ENCODE peak calls at places on chromosomes 3 and 15, in six cellular contexts. C, L, G, Y, O and A are unnamed samples.

GRCh38 chr15:35753486-35753885 is 207.5 kb upstream of the DPH6 start:
- DNase-seq in Y (no peak), C (no peak), G (no peak), L (no peak), O (no peak), A (no peak)

GRCh38 chr3:152159328-152159727 is 109.4 kb upstream of the MBNL1 start:
- DNase-seq in O (peak), C (no peak), Y (no peak), G (no peak), L (no peak), A (no peak)

GRCh38 chr3:51354172-51354571 is 30.9 kb upstream of the MANF start:
- DNase-seq in Y (no peak), L (no peak), C (no peak), G (no peak), O (no peak), A (no peak)

GRCh38 chr15:25847066-25847465 is 16.1 kb downstream of the ATP10A start:
- DNase-seq in Y (no peak), L (no peak), O (no peak), G (peak), C (no peak), A (no peak)

GRCh38 chr3:126621171-126621570 is 33.8 kb downstream of the TXNRD3 start:
- DNase-seq in O (no peak), G (no peak), C (no peak), L (no peak), Y (no peak), A (no peak)

GRCh38 chr3:191362036-191362435 is 31.7 kb upstream of the UTS2B start:
- DNase-seq in G (no peak), L (no peak), O (no peak), C (no peak), Y (no peak), A (no peak)

GRCh38 chr3:116994473-116994872 is 284.9 kb downstream of the TUSC7 start:
- DNase-seq in C (no peak), Y (no peak), G (no peak), O (no peak), L (no peak), A (no peak)

GRCh38 chr3:69425249-69425648 is 39.4 kb upstream of the FRMD4B start:
- DNase-seq in O (peak), C (peak), Y (peak), L (peak), G (peak), A (peak)

GRCh38 chr15:73694419-73694818 is 10.2 kb downstream of the CD276 start:
- DNase-seq in O (no peak), C (no peak), G (no peak), L (no peak), Y (no peak), A (no peak)

GRCh38 chr3:33645060-33645841 is 72.8 kb downstream of the CLASP2 start:
- DNase-seq in G (no peak), L (peak), C (no peak), Y (no peak), O (peak), A (peak)

GRCh38 chr3:157572559-157573270 is 69.5 kb upstream of the VEPH1 start:
- DNase-seq in O (peak), C (peak), G (peak), Y (peak), L (peak), A (peak)

GRCh38 chr15:38860253-38860652 is 295.6 kb upstream of the RASGRP1 start:
- DNase-seq in C (no peak), G (no peak), L (no peak), Y (no peak), O (no peak), A (peak)

GRCh38 chr3:94069242-94069813 is 6.5 kb downstream of the NSUN3 start:
- DNase-seq in G (peak), O (no peak), C (no peak), L (no peak), Y (peak), A (peak)
- TF ChIP-seq CTCF in G (peak), O (peak), C (peak), L (peak), Y (peak), A (no peak)

DNA sequence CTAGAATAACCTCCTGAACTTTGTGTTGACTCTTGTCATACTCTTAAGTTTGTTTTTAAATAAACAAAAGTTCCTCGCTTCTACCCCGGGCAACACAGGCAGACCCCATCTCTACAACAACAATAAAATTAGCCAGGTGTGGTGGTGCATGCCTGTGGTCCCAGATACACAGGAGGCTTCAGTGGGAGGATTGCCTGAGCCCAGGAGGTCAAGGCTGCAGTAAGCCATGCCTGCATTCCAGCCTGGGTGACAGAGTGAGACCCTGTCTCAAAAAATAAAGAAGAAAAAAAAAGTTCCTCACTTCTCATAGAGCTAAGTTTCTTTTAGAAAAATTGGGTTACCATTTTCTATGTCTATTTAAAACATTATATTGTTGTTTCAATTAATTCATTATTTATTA is 29.2 kb downstream of the HDGFL3 start:
- DNase-seq in L (no peak), O (no peak), C (no peak), G (no peak), Y (no peak), A (no peak)
- TF ChIP-seq EZH2phosphoT487 in L (no peak), O (no peak), C (no peak), G (no peak), Y (no peak), A (no peak)

GRCh38 chr3:186110975-186111974 is 2.4 kb upstream of the ETV5 start:
- DNase-seq in G (no peak), Y (no peak), L (no peak), C (no peak), O (no peak), A (no peak)

GRCh38 chr3:186108106-186108940 is 566 bp downstream of the ETV5 start:
- DNase-seq in C (peak), O (peak), G (peak), Y (peak), L (peak), A (peak)

GRCh38 chr3:186107148-186108105 is 1.5 kb downstream of the ETV5 start:
- DNase-seq in C (peak), G (peak), L (peak), Y (peak), O (peak), A (peak)

GRCh38 chr3:186109897-186110803 is 1.3 kb upstream of the ETV5 start:
- DNase-seq in O (peak), C (no peak), L (peak), Y (no peak), G (no peak), A (peak)

DNA sequence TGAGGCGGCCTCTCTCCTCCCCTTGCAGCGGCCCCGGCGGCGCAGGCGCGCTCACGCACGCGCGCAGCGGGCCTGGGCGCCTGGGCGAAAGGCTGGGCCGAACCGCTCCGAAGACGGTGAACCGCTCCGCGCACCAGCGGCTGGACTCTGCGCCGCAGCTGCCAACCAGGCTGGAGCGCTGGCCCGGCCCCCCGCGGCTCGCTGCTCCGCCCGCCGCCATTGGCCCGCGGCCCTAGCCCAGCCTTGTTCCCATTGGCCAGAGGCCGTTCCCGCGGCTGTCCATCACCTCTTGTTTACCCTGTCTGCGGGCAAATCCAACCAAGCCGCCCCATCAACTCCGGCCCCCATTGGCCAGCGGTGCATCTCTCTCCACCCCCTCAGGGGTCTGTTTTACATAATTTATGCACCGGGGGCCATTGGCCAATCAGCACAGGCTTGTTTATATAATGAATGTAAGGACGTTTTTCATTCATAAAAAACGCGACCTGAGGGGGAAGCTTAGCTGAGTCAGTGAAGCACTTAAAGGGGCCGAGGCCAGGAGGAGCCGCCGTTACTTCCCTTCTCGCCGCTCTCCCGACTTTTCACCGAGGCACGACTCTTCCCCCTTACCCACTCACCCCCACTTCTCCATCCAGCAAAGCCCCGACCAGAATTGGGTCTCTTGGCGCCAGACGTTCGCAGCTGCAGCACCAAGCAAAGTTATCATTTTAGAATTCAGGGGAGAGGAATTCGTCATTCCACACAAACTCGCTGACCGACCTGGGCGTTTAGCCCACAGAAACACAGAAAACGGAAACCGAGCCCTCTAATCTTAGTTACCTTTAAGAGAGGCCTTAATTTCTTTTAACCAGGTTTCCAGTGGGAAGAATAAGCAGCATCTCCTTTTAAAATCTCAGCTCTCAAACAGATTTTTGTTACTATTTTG is at the start of gene ETV5:
- DNase-seq in G (peak), Y (peak), O (peak), L (peak), C (peak), A (peak)
- TF ChIP-seq CTCF in G (no peak), Y (no peak), O (no peak), L (no peak), C (no peak), A (no peak)

GRCh38 chr3:31659246-31659645 is 126.5 kb downstream of the STT3B start:
- DNase-seq in C (no peak), L (no peak), G (no peak), O (no peak), Y (no peak), A (no peak)

GRCh38 chr3:31661993-31662392 is 129.3 kb downstream of the STT3B start:
- DNase-seq in G (no peak), O (no peak), C (no peak), Y (no peak), L (no peak), A (no peak)

GRCh38 chr3:31664031-31664430 is 131.3 kb downstream of the STT3B start:
- DNase-seq in C (no peak), O (no peak), G (no peak), L (no peak), Y (no peak), A (no peak)

GRCh38 chr3:31661286-31661685 is 128.6 kb downstream of the STT3B start:
- DNase-seq in C (no peak), L (no peak), O (no peak), Y (no peak), G (no peak), A (no peak)
- TF ChIP-seq EZH2phosphoT487 in C (no peak), L (no peak), O (no peak), Y (no peak), G (no peak), A (no peak)

DNA sequence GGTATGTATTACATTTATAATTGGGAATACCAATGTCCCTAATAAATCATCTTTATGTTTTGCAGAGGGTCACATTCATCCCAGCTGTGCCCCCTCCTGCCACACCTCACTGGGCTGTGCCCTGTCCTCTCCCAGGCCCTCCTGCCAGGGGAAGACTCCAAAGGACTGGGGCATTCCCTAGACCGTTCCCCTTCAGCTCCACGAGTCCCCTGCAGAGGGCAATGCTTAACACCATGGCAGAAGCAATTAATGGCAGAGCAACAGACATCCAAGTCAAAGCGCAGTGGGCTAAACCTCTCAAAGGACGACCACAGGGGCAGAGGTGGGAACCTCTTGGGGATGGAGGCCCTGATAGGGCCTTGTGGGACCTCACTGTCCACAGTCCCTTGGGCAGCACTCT is 71.3 kb upstream of the SEC13 start:
- DNase-seq in G (peak), Y (no peak), C (no peak), O (no peak), L (peak), A (peak)
- TF ChIP-seq CTCF in G (peak), Y (peak), C (peak), O (no peak), L (no peak), A (no peak)

GRCh38 chr3:32500880-32501784 is 1.5 kb downstream of the CMTM6 start:
- DNase-seq in L (no peak), Y (no peak), O (no peak), C (no peak), G (peak), A (peak)
- TF ChIP-seq EZH2phosphoT487 in L (no peak), Y (no peak), O (no peak), C (no peak), G (no peak), A (no peak)

GRCh38 chr3:184584001-184584891 is 22.7 kb downstream of the EPHB3 start:
- DNase-seq in C (no peak), G (no peak), L (peak), Y (no peak), O (no peak), A (peak)
- TF ChIP-seq CTCF in C (peak), G (peak), L (peak), Y (peak), O (peak), A (peak)

GRCh38 chr3:145272684-145273083 is 888.3 kb downstream of the PLOD2 start:
- DNase-seq in L (no peak), G (no peak), O (peak), C (no peak), Y (no peak), A (no peak)
- TF ChIP-seq EZH2phosphoT487 in L (no peak), G (no peak), O (no peak), C (no peak), Y (no peak), A (no peak)